ENCODE peak calls at places on chromosomes 5 and 9, in six cellular contexts. P, Z, D, V, E and O are unnamed samples.

GRCh38 chr9:136338511-136338910 is 11.2 kb downstream of the GPSM1 start:
- DNase-seq in D (no peak), V (no peak), P (no peak), Z (no peak), E (no peak), O (no peak)

GRCh38 chr9:109722007-109722406 is 58.0 kb upstream of the PALM2AKAP2 start:
- DNase-seq in P (no peak), E (no peak), Z (no peak), V (no peak), D (no peak), O (no peak)

GRCh38 chr5:150497274-150497988 is 10.5 kb upstream of the NDST1 start:
- DNase-seq in E (peak), Z (no peak), P (no peak), D (no peak), V (peak), O (no peak)

GRCh38 chr5:129963359-129963758 is 59.1 kb downstream of the CHSY3 start:
- DNase-seq in Z (no peak), D (no peak), E (no peak), V (no peak), P (no peak), O (no peak)

GRCh38 chr5:16869821-16870796 is 66.0 kb downstream of the MYO10 start:
- DNase-seq in Z (no peak), V (no peak), D (no peak), E (no peak), P (no peak), O (no peak)

GRCh38 chr5:90606539-90606938 is 47.9 kb downstream of the ADGRV1 start:
- DNase-seq in Z (no peak), D (no peak), P (no peak), V (no peak), E (no peak), O (no peak)

GRCh38 chr5:177605078-177605477 is 5.1 kb downstream of the B4GALT7 start:
- DNase-seq in Z (no peak), D (no peak), V (no peak), E (no peak), P (no peak), O (peak)

GRCh38 chr9:21266733-21267132 is 26.9 kb upstream of the IFNA14 start:
- DNase-seq in Z (no peak), D (no peak), V (no peak), E (no peak), P (no peak), O (no peak)

GRCh38 chr5:103397996-103398581 is 139.5 kb downstream of the MACIR start:
- DNase-seq in D (no peak), P (no peak), Z (no peak), E (no peak), V (no peak), O (no peak)

GRCh38 chr5:173065155-173065554 is 9.0 kb downstream of the CREBRF start:
- DNase-seq in D (no peak), E (no peak), Z (no peak), V (no peak), P (no peak), O (no peak)

GRCh38 chr5:147906326-147907095 is at the start of gene C5orf46:
- DNase-seq in Z (no peak), E (no peak), D (no peak), P (no peak), V (no peak), O (no peak)

GRCh38 chr5:40834391-40834848 is 602 bp downstream of the RPL37 start:
- DNase-seq in D (no peak), E (no peak), P (peak), Z (no peak), V (no peak), O (peak)

GRCh38 chr5:172802585-172803176 is 31.4 kb upstream of the ERGIC1 start:
- DNase-seq in Z (no peak), V (no peak), E (no peak), D (no peak), P (no peak), O (no peak)

GRCh38 chr5:22238047-22238446 is 615.1 kb downstream of the CDH12 start:
- DNase-seq in P (no peak), Z (no peak), V (no peak), E (no peak), D (no peak), O (no peak)

GRCh38 chr5:7518947-7519560 is 123.1 kb downstream of the ADCY2 start:
- DNase-seq in Z (no peak), P (no peak), V (peak), E (no peak), D (no peak), O (no peak)

GRCh38 chr5:133539818-133540217 is 72.5 kb downstream of the FSTL4 start:
- DNase-seq in V (no peak), E (no peak), D (no peak), P (no peak), Z (no peak), O (no peak)

GRCh38 chr9:136092353-136092650 is 2.8 kb downstream of the NACC2 start:
- DNase-seq in P (no peak), Z (no peak), D (no peak), V (no peak), E (no peak), O (no peak)

GRCh38 chr9:14752271-14752670 is 29.7 kb upstream of the CER1 start:
- DNase-seq in V (no peak), P (no peak), E (no peak), Z (no peak), D (no peak), O (no peak)

GRCh38 chr9:19456996-19457693 is 48.3 kb downstream of the ACER2 start:
- DNase-seq in D (peak), V (peak), P (peak), E (peak), Z (peak), O (peak)

GRCh38 chr9:14831661-14832060 is 78.6 kb downstream of the FREM1 start:
- DNase-seq in D (no peak), V (no peak), Z (no peak), P (no peak), E (no peak), O (no peak)

GRCh38 chr5:66080664-66081063 is 63.4 kb upstream of the SREK1 start:
- DNase-seq in Z (no peak), V (no peak), P (no peak), D (no peak), E (no peak), O (no peak)

GRCh38 chr9:120928015-120928719 is 1.6 kb upstream of the TRAF1 start:
- DNase-seq in V (peak), Z (no peak), P (no peak), D (no peak), E (peak), O (peak)

GRCh38 chr5:95715799-95716461 is 15.2 kb upstream of the RHOBTB3 start:
- DNase-seq in P (no peak), D (no peak), Z (no peak), V (no peak), E (no peak), O (no peak)

GRCh38 chr9:20512106-20512505 is 110.2 kb downstream of the MLLT3 start:
- DNase-seq in Z (no peak), V (no peak), D (no peak), E (no peak), P (no peak), O (no peak)

GRCh38 chr9:108207611-108208051 is 648.2 kb downstream of the ACTL7B start:
- DNase-seq in E (no peak), D (no peak), Z (no peak), V (no peak), P (no peak), O (no peak)

GRCh38 chr5:10578869-10579268 is 15.0 kb downstream of the ANKRD33B start:
- DNase-seq in D (no peak), P (no peak), V (no peak), E (no peak), Z (no peak), O (no peak)

GRCh38 chr9:123957168-123957721 is 27.3 kb upstream of the DENND1A start:
- DNase-seq in V (no peak), D (no peak), P (no peak), Z (no peak), E (no peak), O (no peak)

GRCh38 chr9:8961186-8961666 is 1161.6 kb upstream of the DMAC1 start:
- DNase-seq in V (no peak), Z (no peak), P (no peak), D (no peak), E (peak), O (peak)

GRCh38 chr9:89753472-89754055 is 148.8 kb downstream of the GADD45G start:
- DNase-seq in V (no peak), E (no peak), D (no peak), P (no peak), Z (no peak), O (no peak)

GRCh38 chr9:122498883-122499288 is 11.7 kb upstream of the OR1J2 start:
- DNase-seq in D (no peak), P (no peak), E (no peak), V (peak), Z (no peak), O (no peak)

GRCh38 chr9:13139641-13140171 is 139.8 kb downstream of the MPDZ start:
- DNase-seq in Z (no peak), V (peak), D (peak), P (no peak), E (no peak), O (no peak)

GRCh38 chr9:1207681-1208080 is 157.5 kb downstream of the DMRT2 start:
- DNase-seq in P (no peak), E (no peak), D (no peak), Z (no peak), V (no peak), O (no peak)

GRCh38 chr5:18686253-18686652 is 1052.0 kb downstream of the TAF11L14 start:
- DNase-seq in Z (no peak), V (no peak), E (no peak), D (no peak), P (no peak), O (no peak)